ENCODE peak calls at places on chromosomes 3 and 15, in seven cellular contexts. One of them, this sample, is unnamed.

GRCh38 chr3:192858849-192859585 is 58.6 kb downstream of the MB21D2 start:
- DNase-seq in activated naive CD4-positive, alpha-beta T cell treated with anti-CD3 and anti-CD28 coated beads, Interleukin-2, amount 10 ng/mL, durations not matched to agents 7 days and 5 days: no peak
- DNase-seq in mesothelial cell of epicardium: no peak
- DNase-seq in left colon: no peak
- DNase-seq in stimulated activated CD8-positive, alpha-beta memory T cell treated with anti-CD3 and anti-CD28 coated beads, Interleukin-12 subunit alpha, Interleukin-12 subunit beta, amount 100 ng/mL, for 4 hours: no peak
- DNase-seq in fibroblast of the aortic adventitia: peak
- DNase-seq in transverse colon: no peak
- DNase-seq in this sample: no peak

GRCh38 chr3:30486386-30486785 is 120.0 kb upstream of the TGFBR2 start:
- DNase-seq in activated naive CD4-positive, alpha-beta T cell treated with anti-CD3 and anti-CD28 coated beads, Interleukin-2, amount 10 ng/mL, durations not matched to agents 7 days and 5 days: no peak
- DNase-seq in left colon: no peak
- DNase-seq in fibroblast of the aortic adventitia: no peak
- DNase-seq in mesothelial cell of epicardium: no peak
- DNase-seq in stimulated activated CD8-positive, alpha-beta memory T cell treated with anti-CD3 and anti-CD28 coated beads, Interleukin-12 subunit alpha, Interleukin-12 subunit beta, amount 100 ng/mL, for 4 hours: no peak
- DNase-seq in transverse colon: no peak
- DNase-seq in this sample: no peak

GRCh38 chr15:84023636-84024035 is 211.9 kb upstream of the GOLGA6L4 start:
- DNase-seq in stimulated activated CD8-positive, alpha-beta memory T cell treated with anti-CD3 and anti-CD28 coated beads, Interleukin-12 subunit alpha, Interleukin-12 subunit beta, amount 100 ng/mL, for 4 hours: no peak
- DNase-seq in fibroblast of the aortic adventitia: peak
- DNase-seq in transverse colon: peak
- DNase-seq in activated naive CD4-positive, alpha-beta T cell treated with anti-CD3 and anti-CD28 coated beads, Interleukin-2, amount 10 ng/mL, durations not matched to agents 7 days and 5 days: peak
- DNase-seq in left colon: peak
- DNase-seq in mesothelial cell of epicardium: no peak
- DNase-seq in this sample: no peak

GRCh38 chr3:50154840-50155490 is at the start of gene SEMA3F:
- DNase-seq in activated naive CD4-positive, alpha-beta T cell treated with anti-CD3 and anti-CD28 coated beads, Interleukin-2, amount 10 ng/mL, durations not matched to agents 7 days and 5 days: peak
- DNase-seq in left colon: peak
- DNase-seq in fibroblast of the aortic adventitia: peak
- DNase-seq in stimulated activated CD8-positive, alpha-beta memory T cell treated with anti-CD3 and anti-CD28 coated beads, Interleukin-12 subunit alpha, Interleukin-12 subunit beta, amount 100 ng/mL, for 4 hours: peak
- DNase-seq in mesothelial cell of epicardium: peak
- DNase-seq in transverse colon: peak
- DNase-seq in this sample: peak

GRCh38 chr3:128306481-128306880 is 153.2 kb downstream of the EEFSEC start:
- DNase-seq in mesothelial cell of epicardium: no peak
- DNase-seq in left colon: no peak
- DNase-seq in activated naive CD4-positive, alpha-beta T cell treated with anti-CD3 and anti-CD28 coated beads, Interleukin-2, amount 10 ng/mL, durations not matched to agents 7 days and 5 days: no peak
- DNase-seq in stimulated activated CD8-positive, alpha-beta memory T cell treated with anti-CD3 and anti-CD28 coated beads, Interleukin-12 subunit alpha, Interleukin-12 subunit beta, amount 100 ng/mL, for 4 hours: no peak
- DNase-seq in fibroblast of the aortic adventitia: no peak
- DNase-seq in transverse colon: no peak
- DNase-seq in this sample: no peak

GRCh38 chr15:38226867-38227266 is 25.8 kb upstream of the SPRED1 start:
- DNase-seq in fibroblast of the aortic adventitia: peak
- DNase-seq in transverse colon: peak
- DNase-seq in mesothelial cell of epicardium: no peak
- DNase-seq in left colon: peak
- DNase-seq in activated naive CD4-positive, alpha-beta T cell treated with anti-CD3 and anti-CD28 coated beads, Interleukin-2, amount 10 ng/mL, durations not matched to agents 7 days and 5 days: no peak
- DNase-seq in stimulated activated CD8-positive, alpha-beta memory T cell treated with anti-CD3 and anti-CD28 coated beads, Interleukin-12 subunit alpha, Interleukin-12 subunit beta, amount 100 ng/mL, for 4 hours: no peak
- DNase-seq in this sample: no peak

GRCh38 chr3:188978772-188979171 is 193.0 kb upstream of the TPRG1 start:
- DNase-seq in activated naive CD4-positive, alpha-beta T cell treated with anti-CD3 and anti-CD28 coated beads, Interleukin-2, amount 10 ng/mL, durations not matched to agents 7 days and 5 days: no peak
- DNase-seq in transverse colon: no peak
- DNase-seq in left colon: no peak
- DNase-seq in stimulated activated CD8-positive, alpha-beta memory T cell treated with anti-CD3 and anti-CD28 coated beads, Interleukin-12 subunit alpha, Interleukin-12 subunit beta, amount 100 ng/mL, for 4 hours: no peak
- DNase-seq in mesothelial cell of epicardium: no peak
- DNase-seq in fibroblast of the aortic adventitia: peak
- DNase-seq in this sample: no peak

GRCh38 chr3:44981220-44981619 is 5.2 kb downstream of the EXOSC7 start:
- DNase-seq in transverse colon: no peak
- DNase-seq in mesothelial cell of epicardium: no peak
- DNase-seq in left colon: no peak
- DNase-seq in activated naive CD4-positive, alpha-beta T cell treated with anti-CD3 and anti-CD28 coated beads, Interleukin-2, amount 10 ng/mL, durations not matched to agents 7 days and 5 days: no peak
- DNase-seq in fibroblast of the aortic adventitia: peak
- DNase-seq in stimulated activated CD8-positive, alpha-beta memory T cell treated with anti-CD3 and anti-CD28 coated beads, Interleukin-12 subunit alpha, Interleukin-12 subunit beta, amount 100 ng/mL, for 4 hours: no peak
- DNase-seq in this sample: no peak

GRCh38 chr3:134857776-134858515 is 62.9 kb downstream of the EPHB1 start:
- DNase-seq in transverse colon: no peak
- DNase-seq in activated naive CD4-positive, alpha-beta T cell treated with anti-CD3 and anti-CD28 coated beads, Interleukin-2, amount 10 ng/mL, durations not matched to agents 7 days and 5 days: no peak
- DNase-seq in stimulated activated CD8-positive, alpha-beta memory T cell treated with anti-CD3 and anti-CD28 coated beads, Interleukin-12 subunit alpha, Interleukin-12 subunit beta, amount 100 ng/mL, for 4 hours: no peak
- DNase-seq in fibroblast of the aortic adventitia: no peak
- DNase-seq in left colon: no peak
- DNase-seq in mesothelial cell of epicardium: no peak
- DNase-seq in this sample: no peak

GRCh38 chr15:85297537-85297936 is 82.9 kb upstream of the AKAP13 start:
- DNase-seq in mesothelial cell of epicardium: no peak
- DNase-seq in stimulated activated CD8-positive, alpha-beta memory T cell treated with anti-CD3 and anti-CD28 coated beads, Interleukin-12 subunit alpha, Interleukin-12 subunit beta, amount 100 ng/mL, for 4 hours: no peak
- DNase-seq in fibroblast of the aortic adventitia: no peak
- DNase-seq in left colon: no peak
- DNase-seq in activated naive CD4-positive, alpha-beta T cell treated with anti-CD3 and anti-CD28 coated beads, Interleukin-2, amount 10 ng/mL, durations not matched to agents 7 days and 5 days: no peak
- DNase-seq in transverse colon: no peak
- DNase-seq in this sample: no peak

GRCh38 chr15:71551566-71551965 is 258.8 kb upstream of the NR2E3 start:
- DNase-seq in transverse colon: no peak
- DNase-seq in left colon: no peak
- DNase-seq in mesothelial cell of epicardium: no peak
- DNase-seq in activated naive CD4-positive, alpha-beta T cell treated with anti-CD3 and anti-CD28 coated beads, Interleukin-2, amount 10 ng/mL, durations not matched to agents 7 days and 5 days: no peak
- DNase-seq in fibroblast of the aortic adventitia: no peak
- DNase-seq in stimulated activated CD8-positive, alpha-beta memory T cell treated with anti-CD3 and anti-CD28 coated beads, Interleukin-12 subunit alpha, Interleukin-12 subunit beta, amount 100 ng/mL, for 4 hours: no peak
- DNase-seq in this sample: no peak

GRCh38 chr3:151537751-151538150 is 76.9 kb upstream of the IGSF10 start:
- DNase-seq in left colon: no peak
- DNase-seq in activated naive CD4-positive, alpha-beta T cell treated with anti-CD3 and anti-CD28 coated beads, Interleukin-2, amount 10 ng/mL, durations not matched to agents 7 days and 5 days: no peak
- DNase-seq in transverse colon: no peak
- DNase-seq in mesothelial cell of epicardium: no peak
- DNase-seq in stimulated activated CD8-positive, alpha-beta memory T cell treated with anti-CD3 and anti-CD28 coated beads, Interleukin-12 subunit alpha, Interleukin-12 subunit beta, amount 100 ng/mL, for 4 hours: no peak
- DNase-seq in fibroblast of the aortic adventitia: peak
- DNase-seq in this sample: no peak

GRCh38 chr3:127775398-127776109 is 46.8 kb downstream of the MGLL start:
- DNase-seq in activated naive CD4-positive, alpha-beta T cell treated with anti-CD3 and anti-CD28 coated beads, Interleukin-2, amount 10 ng/mL, durations not matched to agents 7 days and 5 days: no peak
- DNase-seq in mesothelial cell of epicardium: no peak
- DNase-seq in transverse colon: no peak
- DNase-seq in stimulated activated CD8-positive, alpha-beta memory T cell treated with anti-CD3 and anti-CD28 coated beads, Interleukin-12 subunit alpha, Interleukin-12 subunit beta, amount 100 ng/mL, for 4 hours: no peak
- DNase-seq in left colon: no peak
- DNase-seq in fibroblast of the aortic adventitia: peak
- DNase-seq in this sample: no peak

GRCh38 chr3:97425002-97425401 is 339.6 kb upstream of the ARL6 start:
- DNase-seq in activated naive CD4-positive, alpha-beta T cell treated with anti-CD3 and anti-CD28 coated beads, Interleukin-2, amount 10 ng/mL, durations not matched to agents 7 days and 5 days: no peak
- DNase-seq in stimulated activated CD8-positive, alpha-beta memory T cell treated with anti-CD3 and anti-CD28 coated beads, Interleukin-12 subunit alpha, Interleukin-12 subunit beta, amount 100 ng/mL, for 4 hours: no peak
- DNase-seq in mesothelial cell of epicardium: no peak
- DNase-seq in transverse colon: no peak
- DNase-seq in fibroblast of the aortic adventitia: no peak
- DNase-seq in left colon: no peak
- DNase-seq in this sample: no peak

GRCh38 chr3:312170-312569 is 115.6 kb downstream of the CHL1 start:
- DNase-seq in left colon: no peak
- DNase-seq in fibroblast of the aortic adventitia: no peak
- DNase-seq in activated naive CD4-positive, alpha-beta T cell treated with anti-CD3 and anti-CD28 coated beads, Interleukin-2, amount 10 ng/mL, durations not matched to agents 7 days and 5 days: no peak
- DNase-seq in mesothelial cell of epicardium: no peak
- DNase-seq in transverse colon: no peak
- DNase-seq in stimulated activated CD8-positive, alpha-beta memory T cell treated with anti-CD3 and anti-CD28 coated beads, Interleukin-12 subunit alpha, Interleukin-12 subunit beta, amount 100 ng/mL, for 4 hours: no peak
- DNase-seq in this sample: no peak

GRCh38 chr15:84842781-84843180 is 25.6 kb downstream of the ALPK3 start:
- DNase-seq in transverse colon: no peak
- DNase-seq in left colon: no peak
- DNase-seq in activated naive CD4-positive, alpha-beta T cell treated with anti-CD3 and anti-CD28 coated beads, Interleukin-2, amount 10 ng/mL, durations not matched to agents 7 days and 5 days: no peak
- DNase-seq in stimulated activated CD8-positive, alpha-beta memory T cell treated with anti-CD3 and anti-CD28 coated beads, Interleukin-12 subunit alpha, Interleukin-12 subunit beta, amount 100 ng/mL, for 4 hours: no peak
- DNase-seq in mesothelial cell of epicardium: no peak
- DNase-seq in fibroblast of the aortic adventitia: no peak
- DNase-seq in this sample: no peak

GRCh38 chr3:195540526-195540925 is 2.6 kb downstream of the PPP1R2 start:
- DNase-seq in fibroblast of the aortic adventitia: no peak
- DNase-seq in left colon: no peak
- DNase-seq in mesothelial cell of epicardium: no peak
- DNase-seq in stimulated activated CD8-positive, alpha-beta memory T cell treated with anti-CD3 and anti-CD28 coated beads, Interleukin-12 subunit alpha, Interleukin-12 subunit beta, amount 100 ng/mL, for 4 hours: no peak
- DNase-seq in activated naive CD4-positive, alpha-beta T cell treated with anti-CD3 and anti-CD28 coated beads, Interleukin-2, amount 10 ng/mL, durations not matched to agents 7 days and 5 days: no peak
- DNase-seq in transverse colon: no peak
- DNase-seq in this sample: no peak

GRCh38 chr3:135082706-135083105 is 287.6 kb downstream of the EPHB1 start:
- DNase-seq in left colon: no peak
- DNase-seq in fibroblast of the aortic adventitia: no peak
- DNase-seq in mesothelial cell of epicardium: no peak
- DNase-seq in transverse colon: no peak
- DNase-seq in activated naive CD4-positive, alpha-beta T cell treated with anti-CD3 and anti-CD28 coated beads, Interleukin-2, amount 10 ng/mL, durations not matched to agents 7 days and 5 days: no peak
- DNase-seq in stimulated activated CD8-positive, alpha-beta memory T cell treated with anti-CD3 and anti-CD28 coated beads, Interleukin-12 subunit alpha, Interleukin-12 subunit beta, amount 100 ng/mL, for 4 hours: no peak
- DNase-seq in this sample: no peak

GRCh38 chr15:78989701-78990248 is 44.9 kb upstream of the CTSH start:
- DNase-seq in activated naive CD4-positive, alpha-beta T cell treated with anti-CD3 and anti-CD28 coated beads, Interleukin-2, amount 10 ng/mL, durations not matched to agents 7 days and 5 days: no peak
- DNase-seq in left colon: no peak
- DNase-seq in transverse colon: no peak
- DNase-seq in stimulated activated CD8-positive, alpha-beta memory T cell treated with anti-CD3 and anti-CD28 coated beads, Interleukin-12 subunit alpha, Interleukin-12 subunit beta, amount 100 ng/mL, for 4 hours: no peak
- DNase-seq in fibroblast of the aortic adventitia: no peak
- DNase-seq in mesothelial cell of epicardium: no peak
- DNase-seq in this sample: no peak

GRCh38 chr15:57322602-57323250 is 53.6 kb upstream of the CGNL1 start:
- DNase-seq in transverse colon: no peak
- DNase-seq in fibroblast of the aortic adventitia: no peak
- DNase-seq in activated naive CD4-positive, alpha-beta T cell treated with anti-CD3 and anti-CD28 coated beads, Interleukin-2, amount 10 ng/mL, durations not matched to agents 7 days and 5 days: no peak
- DNase-seq in mesothelial cell of epicardium: no peak
- DNase-seq in stimulated activated CD8-positive, alpha-beta memory T cell treated with anti-CD3 and anti-CD28 coated beads, Interleukin-12 subunit alpha, Interleukin-12 subunit beta, amount 100 ng/mL, for 4 hours: no peak
- DNase-seq in left colon: no peak
- DNase-seq in this sample: no peak

GRCh38 chr3:115549111-115549510 is 74.2 kb upstream of the GAP43 start:
- DNase-seq in transverse colon: no peak
- DNase-seq in left colon: no peak
- DNase-seq in fibroblast of the aortic adventitia: peak
- DNase-seq in stimulated activated CD8-positive, alpha-beta memory T cell treated with anti-CD3 and anti-CD28 coated beads, Interleukin-12 subunit alpha, Interleukin-12 subunit beta, amount 100 ng/mL, for 4 hours: no peak
- DNase-seq in mesothelial cell of epicardium: no peak
- DNase-seq in activated naive CD4-positive, alpha-beta T cell treated with anti-CD3 and anti-CD28 coated beads, Interleukin-2, amount 10 ng/mL, durations not matched to agents 7 days and 5 days: no peak
- DNase-seq in this sample: no peak

GRCh38 chr15:82117296-82117695 is 71.5 kb upstream of the MEX3B start:
- DNase-seq in transverse colon: no peak
- DNase-seq in mesothelial cell of epicardium: no peak
- DNase-seq in fibroblast of the aortic adventitia: no peak
- DNase-seq in stimulated activated CD8-positive, alpha-beta memory T cell treated with anti-CD3 and anti-CD28 coated beads, Interleukin-12 subunit alpha, Interleukin-12 subunit beta, amount 100 ng/mL, for 4 hours: no peak
- DNase-seq in left colon: no peak
- DNase-seq in activated naive CD4-positive, alpha-beta T cell treated with anti-CD3 and anti-CD28 coated beads, Interleukin-2, amount 10 ng/mL, durations not matched to agents 7 days and 5 days: no peak
- DNase-seq in this sample: no peak

This sample was measured in progenitor cell of endocrine pancreas.